ENCODE peak calls at places on chromosomes 4 and X, in six cellular contexts. V is H4, Z is NCI-H1694, B is AG09309, P is kidney glomerular epithelial cell, F is lung microvascular endothelial cell. I is an unnamed sample.

GRCh38 chr4:151865327-151865726 is 104.5 kb upstream of the GATB start:
- DNase-seq in V (no peak), Z (peak; percentile 67), B (no peak), P (no peak), F (no peak), I (no peak)

GRCh38 chr4:19748911-19749473 is 502.7 kb upstream of the SLIT2 start:
- DNase-seq in V (peak; percentile 92), Z (no peak), B (peak; percentile 77), P (peak; percentile 38), F (no peak), I (peak; percentile 90)

GRCh38 chrX:19326567-19326966 is 17.2 kb upstream of the PDHA1 start:
- DNase-seq in V (no peak), Z (no peak), B (no peak), P (no peak), F (no peak), I (no peak)

GRCh38 chrX:72255445-72255844 is 16.6 kb upstream of the ERCC6L start:
- DNase-seq in V (no peak), Z (no peak), B (no peak), P (no peak), F (peak; percentile 17), I (no peak)

GRCh38 chrX:11786862-11787261 is 28.8 kb downstream of the MSL3 start:
- DNase-seq in V (no peak), Z (no peak), B (no peak), P (no peak), F (no peak), I (no peak)

GRCh38 chr4:183876268-183876934 is 28.7 kb upstream of the STOX2 start:
- DNase-seq in V (peak; percentile 96), Z (peak; percentile 87), B (peak; percentile 23), P (peak; percentile 91), F (peak; percentile 59), I (peak; percentile 37)

GRCh38 chr4:168908859-168909390 is 101.1 kb downstream of the CBR4 start:
- DNase-seq in V (no peak), Z (no peak), B (no peak), P (no peak), F (peak; percentile 23), I (peak; percentile 50)

GRCh38 chrX:112642349-112642748 is 37.4 kb downstream of the LHFPL1 start:
- DNase-seq in V (peak; percentile 46), Z (peak; percentile 60), B (peak; percentile 14), P (peak; percentile 34), F (peak; percentile 59), I (peak; percentile 61)

GRCh38 chr4:70838400-70838971 is 1.2 kb downstream of the GRSF1 start:
- DNase-seq in V (no peak), Z (no peak), B (no peak), P (no peak), F (peak; percentile 29), I (peak; percentile 25)

GRCh38 chr4:188573104-188573503 is 433.9 kb downstream of the TRIML1 start:
- DNase-seq in V (no peak), Z (no peak), B (no peak), P (no peak), F (no peak), I (no peak)

GRCh38 chr4:11489449-11490083 is 60.9 kb upstream of the HS3ST1 start:
- DNase-seq in V (no peak), Z (no peak), B (no peak), P (no peak), F (no peak), I (no peak)

GRCh38 chrX:71908387-71908786 is 2.3 kb upstream of the NHSL2 start:
- DNase-seq in V (no peak), Z (no peak), B (no peak), P (no peak), F (no peak), I (no peak)

GRCh38 chr4:87093443-87094123 is 126.8 kb downstream of the KLHL8 start:
- DNase-seq in V (peak; percentile 54), Z (peak; percentile 34), B (no peak), P (peak; percentile 90), F (peak; percentile 74), I (peak; percentile 42)

GRCh38 chrX:119870626-119871131 is 854 bp downstream of the RNF113A start:
- DNase-seq in V (no peak), Z (no peak), B (no peak), P (no peak), F (peak; percentile 42), I (peak; percentile 31)

GRCh38 chr4:102344520-102344954 is 745 bp downstream of the SLC39A8 start:
- DNase-seq in V (peak; percentile 36), Z (no peak), B (no peak), P (no peak), F (peak; percentile 39), I (peak; percentile 20)

GRCh38 chr4:180314972-180315371 is 1928.2 kb upstream of the TENM3 start:
- DNase-seq in V (no peak), Z (no peak), B (no peak), P (no peak), F (no peak), I (no peak)

GRCh38 chr4:40492747-40493146 is 136.9 kb downstream of the RBM47 start:
- DNase-seq in V (no peak), Z (no peak), B (no peak), P (no peak), F (no peak), I (no peak)

GRCh38 chr4:131347816-131348215 is 1801.3 kb upstream of the PCDH10 start:
- DNase-seq in V (no peak), Z (no peak), B (no peak), P (no peak), F (no peak), I (no peak)